ENCODE peak calls at places on chromosomes 12 and 14, in six cellular contexts. One of them, this sample, is unnamed.

GRCh38 chr14:61671086-61671485 is 24.2 kb upstream of the HIF1A start:
- DNase-seq in GM18507: no peak
- DNase-seq in NCI-H1105 treated with DMSO at 0.1 percent for 48 hours: no peak
- DNase-seq in hippocampal formation: no peak
- DNase-seq in stimulated activated naive B cell treated with anti-CD40 and anti-IgM and Interleukin-4, amounts not matched to agents 10 μg/mL and 1 μg/mL and 100 μg/mL, for 72 hours: no peak
- DNase-seq in amygdala: no peak
- DNase-seq in this sample: peak; percentile 37

GRCh38 chr14:83208346-83208745 is 1674.7 kb upstream of the SEL1L start:
- DNase-seq in GM18507: no peak
- DNase-seq in NCI-H1105 treated with DMSO at 0.1 percent for 48 hours: no peak
- DNase-seq in hippocampal formation: no peak
- DNase-seq in stimulated activated naive B cell treated with anti-CD40 and anti-IgM and Interleukin-4, amounts not matched to agents 10 μg/mL and 1 μg/mL and 100 μg/mL, for 72 hours: no peak
- DNase-seq in amygdala: no peak
- DNase-seq in this sample: no peak

GRCh38 chr12:113996026-113996425 is 29.9 kb upstream of the RBM19 start:
- DNase-seq in GM18507: no peak
- DNase-seq in NCI-H1105 treated with DMSO at 0.1 percent for 48 hours: no peak
- DNase-seq in hippocampal formation: no peak
- DNase-seq in stimulated activated naive B cell treated with anti-CD40 and anti-IgM and Interleukin-4, amounts not matched to agents 10 μg/mL and 1 μg/mL and 100 μg/mL, for 72 hours: no peak
- DNase-seq in amygdala: no peak
- DNase-seq in this sample: no peak

GRCh38 chr14:103422981-103423600 is 37.9 kb downstream of the MARK3 start:
- DNase-seq in GM18507: no peak
- DNase-seq in NCI-H1105 treated with DMSO at 0.1 percent for 48 hours: no peak
- DNase-seq in hippocampal formation: no peak
- DNase-seq in stimulated activated naive B cell treated with anti-CD40 and anti-IgM and Interleukin-4, amounts not matched to agents 10 μg/mL and 1 μg/mL and 100 μg/mL, for 72 hours: no peak
- DNase-seq in amygdala: no peak
- DNase-seq in this sample: no peak

GRCh38 chr12:45586486-45586885 is 143.0 kb upstream of the ARID2 start:
- DNase-seq in GM18507: no peak
- DNase-seq in NCI-H1105 treated with DMSO at 0.1 percent for 48 hours: no peak
- DNase-seq in hippocampal formation: no peak
- DNase-seq in stimulated activated naive B cell treated with anti-CD40 and anti-IgM and Interleukin-4, amounts not matched to agents 10 μg/mL and 1 μg/mL and 100 μg/mL, for 72 hours: no peak
- DNase-seq in amygdala: no peak
- DNase-seq in this sample: no peak

GRCh38 chr12:96035283-96036236 is at the start of gene LTA4H:
- DNase-seq in GM18507: peak; percentile 88
- DNase-seq in NCI-H1105 treated with DMSO at 0.1 percent for 48 hours: peak; percentile 100
- DNase-seq in hippocampal formation: peak; percentile 96
- DNase-seq in stimulated activated naive B cell treated with anti-CD40 and anti-IgM and Interleukin-4, amounts not matched to agents 10 μg/mL and 1 μg/mL and 100 μg/mL, for 72 hours: peak; percentile 94
- DNase-seq in amygdala: peak; percentile 90
- DNase-seq in this sample: peak; percentile 97

GRCh38 chr12:1115471-1116242 is 124.6 kb downstream of the ERC1 start:
- DNase-seq in GM18507: no peak
- DNase-seq in NCI-H1105 treated with DMSO at 0.1 percent for 48 hours: no peak
- DNase-seq in hippocampal formation: no peak
- DNase-seq in stimulated activated naive B cell treated with anti-CD40 and anti-IgM and Interleukin-4, amounts not matched to agents 10 μg/mL and 1 μg/mL and 100 μg/mL, for 72 hours: no peak
- DNase-seq in amygdala: no peak
- DNase-seq in this sample: no peak

GRCh38 chr12:79858518-79858917 is 76.4 kb downstream of the PPP1R12A start:
- DNase-seq in GM18507: no peak
- DNase-seq in NCI-H1105 treated with DMSO at 0.1 percent for 48 hours: no peak
- DNase-seq in hippocampal formation: no peak
- DNase-seq in stimulated activated naive B cell treated with anti-CD40 and anti-IgM and Interleukin-4, amounts not matched to agents 10 μg/mL and 1 μg/mL and 100 μg/mL, for 72 hours: no peak
- DNase-seq in amygdala: no peak
- DNase-seq in this sample: no peak

GRCh38 chr12:25698782-25699181 is 145.7 kb upstream of the LMNTD1 start:
- DNase-seq in GM18507: no peak
- DNase-seq in NCI-H1105 treated with DMSO at 0.1 percent for 48 hours: no peak
- DNase-seq in hippocampal formation: no peak
- DNase-seq in stimulated activated naive B cell treated with anti-CD40 and anti-IgM and Interleukin-4, amounts not matched to agents 10 μg/mL and 1 μg/mL and 100 μg/mL, for 72 hours: no peak
- DNase-seq in amygdala: no peak
- DNase-seq in this sample: no peak

GRCh38 chr12:106249411-106250135 is 1.8 kb upstream of the CKAP4 start:
- DNase-seq in GM18507: no peak
- DNase-seq in NCI-H1105 treated with DMSO at 0.1 percent for 48 hours: no peak
- DNase-seq in hippocampal formation: no peak
- DNase-seq in stimulated activated naive B cell treated with anti-CD40 and anti-IgM and Interleukin-4, amounts not matched to agents 10 μg/mL and 1 μg/mL and 100 μg/mL, for 72 hours: no peak
- DNase-seq in amygdala: no peak
- DNase-seq in this sample: peak; percentile 88

GRCh38 chr14:61184117-61184516 is 97.0 kb downstream of the TMEM30B start:
- DNase-seq in GM18507: no peak
- DNase-seq in NCI-H1105 treated with DMSO at 0.1 percent for 48 hours: no peak
- DNase-seq in hippocampal formation: no peak
- DNase-seq in stimulated activated naive B cell treated with anti-CD40 and anti-IgM and Interleukin-4, amounts not matched to agents 10 μg/mL and 1 μg/mL and 100 μg/mL, for 72 hours: no peak
- DNase-seq in amygdala: no peak
- DNase-seq in this sample: no peak

GRCh38 chr14:33081259-33081658 is 142.6 kb downstream of the NPAS3 start:
- DNase-seq in GM18507: no peak
- DNase-seq in NCI-H1105 treated with DMSO at 0.1 percent for 48 hours: peak; percentile 43
- DNase-seq in hippocampal formation: no peak
- DNase-seq in stimulated activated naive B cell treated with anti-CD40 and anti-IgM and Interleukin-4, amounts not matched to agents 10 μg/mL and 1 μg/mL and 100 μg/mL, for 72 hours: no peak
- DNase-seq in amygdala: no peak
- DNase-seq in this sample: no peak

GRCh38 chr14:90287791-90288190 is 31.4 kb downstream of the PSMC1 start:
- DNase-seq in GM18507: no peak
- DNase-seq in NCI-H1105 treated with DMSO at 0.1 percent for 48 hours: peak; percentile 79
- DNase-seq in hippocampal formation: no peak
- DNase-seq in stimulated activated naive B cell treated with anti-CD40 and anti-IgM and Interleukin-4, amounts not matched to agents 10 μg/mL and 1 μg/mL and 100 μg/mL, for 72 hours: no peak
- DNase-seq in amygdala: no peak
- DNase-seq in this sample: no peak

GRCh38 chr12:19544351-19544750 is 105.1 kb downstream of the AEBP2 start:
- DNase-seq in GM18507: no peak
- DNase-seq in NCI-H1105 treated with DMSO at 0.1 percent for 48 hours: no peak
- DNase-seq in hippocampal formation: no peak
- DNase-seq in stimulated activated naive B cell treated with anti-CD40 and anti-IgM and Interleukin-4, amounts not matched to agents 10 μg/mL and 1 μg/mL and 100 μg/mL, for 72 hours: no peak
- DNase-seq in amygdala: no peak
- DNase-seq in this sample: no peak

GRCh38 chr14:103198429-103199140 is 75.3 kb downstream of the TNFAIP2 start:
- DNase-seq in GM18507: no peak
- DNase-seq in NCI-H1105 treated with DMSO at 0.1 percent for 48 hours: no peak
- DNase-seq in hippocampal formation: no peak
- DNase-seq in stimulated activated naive B cell treated with anti-CD40 and anti-IgM and Interleukin-4, amounts not matched to agents 10 μg/mL and 1 μg/mL and 100 μg/mL, for 72 hours: no peak
- DNase-seq in amygdala: no peak
- DNase-seq in this sample: no peak